ENCODE peak calls at places on chromosomes 6 and 20, in nine cellular contexts. J, R, S, W, D, O, M, T and U are unnamed samples.

GRCh38 chr6:31485063-31485462 is 12.9 kb upstream of the MICB start:
- DNase-seq in J (no peak), R (no peak), S (no peak), W (no peak), D (no peak), O (no peak), M (no peak), T (no peak), U (no peak)

GRCh38 chr20:58017237-58017969 is 211.1 kb downstream of the ANKRD60 start:
- DNase-seq in J (no peak), R (peak), S (no peak), W (peak), D (no peak), O (no peak), M (no peak), T (no peak), U (no peak)

GRCh38 chr6:90080876-90081464 is 186.7 kb downstream of the GJA10 start:
- DNase-seq in J (peak), R (no peak), S (no peak), W (no peak), D (peak), O (no peak), M (peak), T (no peak), U (no peak)

GRCh38 chr6:148177589-148178233 is 164.9 kb upstream of the SASH1 start:
- DNase-seq in J (no peak), R (peak), S (no peak), W (peak), D (peak), O (no peak), M (no peak), T (no peak), U (peak)

GRCh38 chr6:100166991-100167390 is 173.0 kb upstream of the MCHR2 start:
- DNase-seq in J (no peak), R (no peak), S (no peak), W (no peak), D (no peak), O (no peak), M (no peak), T (no peak), U (no peak)

GRCh38 chr6:107704377-107705013 is 119.6 kb downstream of the SCML4 start:
- DNase-seq in J (no peak), R (peak), S (no peak), W (no peak), D (no peak), O (no peak), M (no peak), T (peak), U (no peak)

GRCh38 chr6:121393711-121394110 is 41.7 kb upstream of the GJA1 start:
- DNase-seq in J (no peak), R (no peak), S (no peak), W (no peak), D (no peak), O (no peak), M (no peak), T (no peak), U (no peak)

GRCh38 chr20:45138451-45139300 is 14.4 kb upstream of the WFDC12 start:
- DNase-seq in J (peak), R (no peak), S (no peak), W (peak), D (peak), O (no peak), M (no peak), T (peak), U (peak)

GRCh38 chr6:67888546-67888885 is 746.6 kb upstream of the ADGRB3 start:
- DNase-seq in J (no peak), R (no peak), S (no peak), W (no peak), D (no peak), O (no peak), M (no peak), T (no peak), U (no peak)

GRCh38 chr6:32190946-32191677 is 1.1 kb upstream of the PBX2 start:
- DNase-seq in J (no peak), R (no peak), S (no peak), W (no peak), D (no peak), O (no peak), M (no peak), T (no peak), U (no peak)